ENCODE peak calls at places on chromosomes 7 and 10, in four cellular contexts. One of them, this sample, is unnamed.

GRCh38 chr7:116557901-116558300 is 33.1 kb downstream of the CAV1 start:
- DNase-seq in colonic mucosa: no peak
- DNase-seq in GM12878: no peak
- DNase-seq in HFF-Myc: no peak
- DNase-seq in this sample: no peak

GRCh38 chr7:113405296-113406056 is 287.1 kb upstream of the SMIM30 start:
- DNase-seq in colonic mucosa: no peak
- DNase-seq in GM12878: no peak
- DNase-seq in HFF-Myc: no peak
- DNase-seq in this sample: no peak

GRCh38 chr7:94087664-94088352 is 83.7 kb upstream of the BET1 start:
- DNase-seq in HFF-Myc: peak; percentile 53
- DNase-seq in GM12878: peak; percentile 66
- DNase-seq in colonic mucosa: peak; percentile 32
- DNase-seq in this sample: peak; percentile 70

GRCh38 chr7:40810274-40810673 is 675.5 kb downstream of the SUGCT start:
- DNase-seq in GM12878: no peak
- DNase-seq in HFF-Myc: no peak
- DNase-seq in colonic mucosa: no peak
- DNase-seq in this sample: no peak

GRCh38 chr7:157945401-157945800 is 608.6 kb downstream of the DNAJB6 start:
- DNase-seq in HFF-Myc: no peak
- DNase-seq in GM12878: no peak
- DNase-seq in colonic mucosa: no peak
- DNase-seq in this sample: no peak

GRCh38 chr10:89342219-89342966 is 14.6 kb downstream of the IFIT3 start:
- DNase-seq in GM12878: no peak
- DNase-seq in HFF-Myc: no peak
- DNase-seq in colonic mucosa: no peak
- DNase-seq in this sample: no peak

GRCh38 chr7:6579446-6579845 is 2.2 kb downstream of the ZDHHC4 start:
- DNase-seq in colonic mucosa: no peak
- DNase-seq in HFF-Myc: no peak
- DNase-seq in GM12878: no peak
- DNase-seq in this sample: no peak

GRCh38 chr7:47758546-47758945 is 176.6 kb upstream of the TNS3 start:
- DNase-seq in colonic mucosa: no peak
- DNase-seq in HFF-Myc: no peak
- DNase-seq in GM12878: no peak
- DNase-seq in this sample: no peak

GRCh38 chr7:98555403-98555802 is 61.7 kb upstream of the NPTX2 start:
- DNase-seq in HFF-Myc: no peak
- DNase-seq in GM12878: no peak
- DNase-seq in colonic mucosa: peak; percentile 25
- DNase-seq in this sample: no peak

GRCh38 chr7:70154521-70155180 is 556.4 kb downstream of the AUTS2 start:
- DNase-seq in colonic mucosa: no peak
- DNase-seq in GM12878: no peak
- DNase-seq in HFF-Myc: no peak
- DNase-seq in this sample: no peak

GRCh38 chr7:126635545-126635944 is 617.2 kb downstream of the GRM8 start:
- DNase-seq in colonic mucosa: no peak
- DNase-seq in HFF-Myc: no peak
- DNase-seq in GM12878: no peak
- DNase-seq in this sample: no peak

DNA sequence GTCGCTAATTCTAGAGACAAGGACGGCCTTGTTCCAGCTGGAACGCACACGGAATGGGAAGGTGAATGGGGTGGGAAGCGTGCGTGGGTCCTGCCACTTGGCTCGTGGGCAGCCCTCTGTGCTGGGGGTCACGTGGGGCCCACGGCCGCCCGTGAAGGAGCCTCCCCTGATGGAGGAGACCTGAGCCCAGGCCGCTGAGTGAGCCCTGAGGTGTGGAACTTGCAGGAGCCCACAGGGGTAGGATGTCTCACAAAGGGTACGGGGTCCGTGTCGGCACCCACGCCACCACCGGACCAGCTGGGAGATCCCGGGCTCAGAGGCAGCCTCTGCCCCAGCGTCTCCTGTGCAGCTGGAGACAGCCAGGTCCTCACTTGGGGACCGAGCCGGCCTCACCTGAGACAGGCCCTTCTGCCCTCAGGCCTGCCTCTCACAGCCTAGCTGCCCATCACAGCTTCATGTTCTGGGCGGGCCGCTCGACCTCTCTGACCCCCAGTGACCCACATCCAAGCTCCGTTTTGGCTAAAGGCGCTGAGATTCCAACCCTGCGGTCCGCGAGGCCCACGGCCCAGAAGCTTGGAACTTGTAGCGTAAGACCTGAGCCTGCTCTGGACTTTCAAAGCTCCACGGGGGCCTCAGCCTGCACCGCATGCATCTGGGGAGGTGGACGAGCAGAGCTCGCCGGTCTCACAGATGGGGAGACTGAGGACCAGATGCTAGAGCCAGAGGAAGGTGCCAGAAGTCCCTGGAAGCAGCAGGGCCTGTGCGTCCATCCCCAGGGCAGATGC is 84.9 kb downstream of the FOXL3 start:
- DNase-seq in GM12878: no peak
- DNase-seq in HFF-Myc: no peak
- DNase-seq in colonic mucosa: peak; percentile 12
- DNase-seq in this sample: no peak
- H3K4me3 ChIP-seq in GM12878: no peak overlapping the region
- H3K4me3 ChIP-seq in HFF-Myc: no peak overlapping the region
- H3K4me3 ChIP-seq in colonic mucosa: no peak overlapping the region
- H3K4me3 ChIP-seq in this sample: no peak overlapping the region

DNA sequence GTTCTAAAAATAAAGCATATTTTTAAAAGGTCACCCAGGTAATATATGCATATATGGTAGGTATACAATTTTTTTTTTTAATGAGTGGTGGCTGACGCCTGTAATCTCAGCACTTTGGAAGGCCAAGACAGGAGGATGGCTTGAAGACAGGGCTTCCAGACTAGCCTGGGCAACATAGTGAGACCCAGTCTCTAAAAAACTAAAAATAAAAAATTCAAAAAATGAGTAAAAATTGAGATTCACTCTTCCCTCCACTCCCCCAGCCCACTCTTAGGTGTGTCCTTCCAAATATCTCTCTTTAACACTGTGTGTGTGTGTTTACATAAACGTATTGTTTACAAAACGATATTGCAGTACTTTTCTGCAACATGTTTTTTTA is 929 bp upstream of the ANXA11 start:
- DNase-seq in colonic mucosa: no peak
- DNase-seq in HFF-Myc: no peak
- DNase-seq in GM12878: no peak
- DNase-seq in this sample: no peak
- H3K4me3 ChIP-seq in colonic mucosa: no peak overlapping the region
- H3K4me3 ChIP-seq in HFF-Myc: peak overlapping the region; percentile 85
- H3K4me3 ChIP-seq in GM12878: peak overlapping the region; percentile 68
- H3K4me3 ChIP-seq in this sample: peak overlapping the region; percentile 84

DNA sequence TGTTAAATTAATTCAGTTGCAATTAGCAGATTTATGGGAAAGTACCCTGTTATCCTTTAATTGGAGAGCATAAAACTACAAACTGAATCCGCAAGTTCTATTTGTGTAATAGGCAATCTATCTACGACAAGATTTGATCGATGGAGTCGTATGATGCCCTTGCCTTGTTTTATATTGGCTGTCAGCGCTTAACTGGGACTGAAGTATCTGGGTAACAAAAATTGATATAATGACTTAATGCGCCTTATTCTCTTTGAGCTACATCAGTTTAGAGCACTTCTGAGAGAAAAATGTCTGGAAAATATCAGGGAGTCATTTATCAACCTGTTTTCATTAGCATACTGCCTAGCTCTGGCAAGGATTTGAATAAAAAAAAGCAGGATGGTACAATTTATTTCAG is 262.0 kb downstream of the LRMDA start:
- DNase-seq in HFF-Myc: no peak
- DNase-seq in colonic mucosa: no peak
- DNase-seq in GM12878: no peak
- DNase-seq in this sample: no peak
- H3K4me3 ChIP-seq in HFF-Myc: no peak overlapping the region
- H3K4me3 ChIP-seq in colonic mucosa: no peak overlapping the region
- H3K4me3 ChIP-seq in GM12878: no peak overlapping the region
- H3K4me3 ChIP-seq in this sample: no peak overlapping the region

GRCh38 chr7:35677582-35678356 is 17.2 kb downstream of the HERPUD2 start:
- DNase-seq in HFF-Myc: no peak
- DNase-seq in GM12878: no peak
- DNase-seq in colonic mucosa: no peak
- DNase-seq in this sample: no peak

GRCh38 chr7:35676211-35676610 is 18.7 kb downstream of the HERPUD2 start:
- DNase-seq in colonic mucosa: no peak
- DNase-seq in GM12878: no peak
- DNase-seq in HFF-Myc: no peak
- DNase-seq in this sample: no peak

GRCh38 chr7:35685781-35686180 is 9.2 kb downstream of the HERPUD2 start:
- DNase-seq in HFF-Myc: no peak
- DNase-seq in GM12878: no peak
- DNase-seq in colonic mucosa: no peak
- DNase-seq in this sample: no peak

GRCh38 chr7:35680403-35681013 is 14.4 kb downstream of the HERPUD2 start:
- DNase-seq in GM12878: no peak
- DNase-seq in HFF-Myc: no peak
- DNase-seq in colonic mucosa: no peak
- DNase-seq in this sample: no peak

GRCh38 chr7:35681630-35682029 is 13.3 kb downstream of the HERPUD2 start:
- DNase-seq in GM12878: no peak
- DNase-seq in HFF-Myc: no peak
- DNase-seq in colonic mucosa: no peak
- DNase-seq in this sample: no peak
- H3K4me3 ChIP-seq in GM12878: no peak overlapping the region
- H3K4me3 ChIP-seq in HFF-Myc: no peak overlapping the region
- H3K4me3 ChIP-seq in colonic mucosa: no peak overlapping the region
- H3K4me3 ChIP-seq in this sample: no peak overlapping the region

This sample was measured in GM12864.